ENCODE peak calls at places on chromosomes 16 and 17, in seven cellular contexts. One of them, this sample, is unnamed.

GRCh38 chr17:81348097-81349055 is 46.9 kb upstream of the BAHCC1 start:
- DNase-seq in dorsolateral prefrontal cortex: no peak
- DNase-seq in left ventricle myocardium inferior: no peak
- DNase-seq in fibroblast of lung: no peak
- DNase-seq in WTC11: no peak
- DNase-seq in AG10803: no peak
- DNase-seq in testis: no peak
- DNase-seq in this sample: no peak

GRCh38 chr17:7308625-7309433 is 1.4 kb downstream of the EIF5A start:
- DNase-seq in dorsolateral prefrontal cortex: peak; percentile 61
- DNase-seq in left ventricle myocardium inferior: peak; percentile 63
- DNase-seq in fibroblast of lung: peak; percentile 80
- DNase-seq in WTC11: peak; percentile 71
- DNase-seq in AG10803: peak; percentile 77
- DNase-seq in testis: peak; percentile 91
- DNase-seq in this sample: peak; percentile 80

GRCh38 chr17:83072600-83073358 is 6.6 kb upstream of the METRNL start:
- DNase-seq in dorsolateral prefrontal cortex: no peak
- DNase-seq in left ventricle myocardium inferior: no peak
- DNase-seq in fibroblast of lung: no peak
- DNase-seq in WTC11: no peak
- DNase-seq in AG10803: no peak
- DNase-seq in testis: no peak
- DNase-seq in this sample: no peak

GRCh38 chr16:73997340-73997711 is 299.3 kb upstream of the PSMD7 start:
- DNase-seq in dorsolateral prefrontal cortex: no peak
- DNase-seq in left ventricle myocardium inferior: no peak
- DNase-seq in fibroblast of lung: no peak
- DNase-seq in WTC11: no peak
- DNase-seq in AG10803: no peak
- DNase-seq in testis: no peak
- DNase-seq in this sample: no peak

GRCh38 chr17:74917430-74917829 is 5.6 kb downstream of the USH1G start:
- DNase-seq in dorsolateral prefrontal cortex: no peak
- DNase-seq in left ventricle myocardium inferior: no peak
- DNase-seq in fibroblast of lung: no peak
- DNase-seq in WTC11: peak; percentile 10
- DNase-seq in AG10803: no peak
- DNase-seq in testis: no peak
- DNase-seq in this sample: no peak

GRCh38 chr16:49488740-49489525 is 115.3 kb downstream of the C16orf78 start:
- DNase-seq in dorsolateral prefrontal cortex: no peak
- DNase-seq in left ventricle myocardium inferior: no peak
- DNase-seq in fibroblast of lung: no peak
- DNase-seq in WTC11: no peak
- DNase-seq in AG10803: no peak
- DNase-seq in testis: no peak
- DNase-seq in this sample: no peak

GRCh38 chr16:88376835-88377726 is 5.7 kb upstream of the ZNF469 start:
- DNase-seq in dorsolateral prefrontal cortex: peak; percentile 41
- DNase-seq in left ventricle myocardium inferior: peak; percentile 10
- DNase-seq in fibroblast of lung: peak; percentile 56
- DNase-seq in WTC11: no peak
- DNase-seq in AG10803: peak; percentile 70
- DNase-seq in testis: peak; percentile 35
- DNase-seq in this sample: peak; percentile 57

GRCh38 chr17:75783803-75784472 is 668 bp upstream of the UNK start:
- DNase-seq in dorsolateral prefrontal cortex: peak; percentile 52
- DNase-seq in left ventricle myocardium inferior: no peak
- DNase-seq in fibroblast of lung: no peak
- DNase-seq in WTC11: peak; percentile 38
- DNase-seq in AG10803: no peak
- DNase-seq in testis: peak; percentile 40
- DNase-seq in this sample: no peak

GRCh38 chr16:71985262-71985974 is 14.8 kb downstream of the PKD1L3 start:
- DNase-seq in dorsolateral prefrontal cortex: no peak
- DNase-seq in left ventricle myocardium inferior: no peak
- DNase-seq in fibroblast of lung: no peak
- DNase-seq in WTC11: no peak
- DNase-seq in AG10803: no peak
- DNase-seq in testis: no peak
- DNase-seq in this sample: no peak

GRCh38 chr17:73203135-73203787 is 10.4 kb downstream of the COG1 start:
- DNase-seq in dorsolateral prefrontal cortex: no peak
- DNase-seq in left ventricle myocardium inferior: no peak
- DNase-seq in fibroblast of lung: peak; percentile 30
- DNase-seq in WTC11: no peak
- DNase-seq in AG10803: no peak
- DNase-seq in testis: no peak
- DNase-seq in this sample: no peak

GRCh38 chr17:20228860-20229259 is 219.7 kb downstream of the SPECC1 start:
- DNase-seq in dorsolateral prefrontal cortex: no peak
- DNase-seq in left ventricle myocardium inferior: no peak
- DNase-seq in fibroblast of lung: peak; percentile 56
- DNase-seq in WTC11: no peak
- DNase-seq in AG10803: peak; percentile 41
- DNase-seq in testis: no peak
- DNase-seq in this sample: no peak

GRCh38 chr16:1964046-1964505 is 550 bp downstream of the RPS2 start:
- DNase-seq in dorsolateral prefrontal cortex: no peak
- DNase-seq in left ventricle myocardium inferior: no peak
- DNase-seq in fibroblast of lung: no peak
- DNase-seq in WTC11: no peak
- DNase-seq in AG10803: peak; percentile 33
- DNase-seq in testis: no peak
- DNase-seq in this sample: no peak

GRCh38 chr16:55476625-55477533 is 2.1 kb upstream of the MMP2 start:
- DNase-seq in dorsolateral prefrontal cortex: no peak
- DNase-seq in left ventricle myocardium inferior: peak; percentile 65
- DNase-seq in fibroblast of lung: no peak
- DNase-seq in WTC11: no peak
- DNase-seq in AG10803: peak; percentile 69
- DNase-seq in testis: peak; percentile 56
- DNase-seq in this sample: no peak

GRCh38 chr16:29765167-29766032 is 12.7 kb upstream of the ZG16 start:
- DNase-seq in dorsolateral prefrontal cortex: no peak
- DNase-seq in left ventricle myocardium inferior: no peak
- DNase-seq in fibroblast of lung: no peak
- DNase-seq in WTC11: no peak
- DNase-seq in AG10803: no peak
- DNase-seq in testis: no peak
- DNase-seq in this sample: no peak

GRCh38 chr16:61366006-61366405 is 670.2 kb downstream of the CDH8 start:
- DNase-seq in dorsolateral prefrontal cortex: no peak
- DNase-seq in left ventricle myocardium inferior: no peak
- DNase-seq in fibroblast of lung: no peak
- DNase-seq in WTC11: no peak
- DNase-seq in AG10803: no peak
- DNase-seq in testis: no peak
- DNase-seq in this sample: no peak

GRCh38 chr16:49576941-49577340 is 203.3 kb downstream of the C16orf78 start:
- DNase-seq in dorsolateral prefrontal cortex: no peak
- DNase-seq in left ventricle myocardium inferior: no peak
- DNase-seq in fibroblast of lung: no peak
- DNase-seq in WTC11: no peak
- DNase-seq in AG10803: no peak
- DNase-seq in testis: no peak
- DNase-seq in this sample: no peak

GRCh38 chr17:18324140-18325049 is 9.3 kb downstream of the SMCR8 start:
- DNase-seq in dorsolateral prefrontal cortex: no peak
- DNase-seq in left ventricle myocardium inferior: no peak
- DNase-seq in fibroblast of lung: no peak
- DNase-seq in WTC11: no peak
- DNase-seq in AG10803: no peak
- DNase-seq in testis: peak; percentile 38
- DNase-seq in this sample: no peak

GRCh38 chr16:3113765-3114479 is 1.5 kb downstream of the ZNF205 start:
- DNase-seq in dorsolateral prefrontal cortex: no peak
- DNase-seq in left ventricle myocardium inferior: no peak
- DNase-seq in fibroblast of lung: peak; percentile 34
- DNase-seq in WTC11: no peak
- DNase-seq in AG10803: no peak
- DNase-seq in testis: no peak
- DNase-seq in this sample: peak; percentile 22

GRCh38 chr16:60991886-60992285 is 1044.4 kb downstream of the CDH8 start:
- DNase-seq in dorsolateral prefrontal cortex: no peak
- DNase-seq in left ventricle myocardium inferior: no peak
- DNase-seq in fibroblast of lung: no peak
- DNase-seq in WTC11: no peak
- DNase-seq in AG10803: no peak
- DNase-seq in testis: no peak
- DNase-seq in this sample: no peak

GRCh38 chr16:9503251-9503986 is 412.0 kb downstream of the HAPSTR1 start:
- DNase-seq in dorsolateral prefrontal cortex: no peak
- DNase-seq in left ventricle myocardium inferior: no peak
- DNase-seq in fibroblast of lung: no peak
- DNase-seq in WTC11: no peak
- DNase-seq in AG10803: no peak
- DNase-seq in testis: no peak
- DNase-seq in this sample: no peak

GRCh38 chr16:57355898-57356414 is 2.6 kb upstream of the CCL22 start:
- DNase-seq in dorsolateral prefrontal cortex: no peak
- DNase-seq in left ventricle myocardium inferior: no peak
- DNase-seq in fibroblast of lung: no peak
- DNase-seq in WTC11: no peak
- DNase-seq in AG10803: no peak
- DNase-seq in testis: no peak
- DNase-seq in this sample: no peak

GRCh38 chr16:69307091-69307490 is 4.1 kb upstream of the VPS4A start:
- DNase-seq in dorsolateral prefrontal cortex: no peak
- DNase-seq in left ventricle myocardium inferior: no peak
- DNase-seq in fibroblast of lung: no peak
- DNase-seq in WTC11: no peak
- DNase-seq in AG10803: no peak
- DNase-seq in testis: no peak
- DNase-seq in this sample: no peak

GRCh38 chr16:68362952-68363846 is 52.4 kb downstream of the PRMT7 start:
- DNase-seq in dorsolateral prefrontal cortex: no peak
- DNase-seq in left ventricle myocardium inferior: no peak
- DNase-seq in fibroblast of lung: no peak
- DNase-seq in WTC11: no peak
- DNase-seq in AG10803: no peak
- DNase-seq in testis: no peak
- DNase-seq in this sample: no peak

GRCh38 chr17:2056221-2057129 is 1.6 kb downstream of the HIC1 start:
- DNase-seq in dorsolateral prefrontal cortex: no peak
- DNase-seq in left ventricle myocardium inferior: no peak
- DNase-seq in fibroblast of lung: peak; percentile 73
- DNase-seq in WTC11: peak; percentile 49
- DNase-seq in AG10803: peak; percentile 43
- DNase-seq in testis: no peak
- DNase-seq in this sample: peak; percentile 56

GRCh38 chr17:52170963-52171572 is 12.6 kb upstream of the CA10 start:
- DNase-seq in dorsolateral prefrontal cortex: no peak
- DNase-seq in left ventricle myocardium inferior: no peak
- DNase-seq in fibroblast of lung: no peak
- DNase-seq in WTC11: peak; percentile 20
- DNase-seq in AG10803: no peak
- DNase-seq in testis: peak; percentile 57
- DNase-seq in this sample: no peak
- TF ChIP-seq CTCF in dorsolateral prefrontal cortex: peak; percentile 60
- TF ChIP-seq CTCF in left ventricle myocardium inferior: no peak
- TF ChIP-seq CTCF in fibroblast of lung: no peak
- TF ChIP-seq CTCF in WTC11: no peak
- TF ChIP-seq CTCF in AG10803: peak; percentile 11
- TF ChIP-seq CTCF in testis: no peak
- TF ChIP-seq CTCF in this sample: peak; percentile 58

GRCh38 chr16:48271728-48272127 is 24.4 kb upstream of the ABCC11 start:
- DNase-seq in dorsolateral prefrontal cortex: no peak
- DNase-seq in left ventricle myocardium inferior: no peak
- DNase-seq in fibroblast of lung: peak; percentile 22
- DNase-seq in WTC11: no peak
- DNase-seq in AG10803: peak; percentile 18
- DNase-seq in testis: no peak
- DNase-seq in this sample: peak; percentile 5
- TF ChIP-seq CTCF in dorsolateral prefrontal cortex: no peak
- TF ChIP-seq CTCF in left ventricle myocardium inferior: peak; percentile 36
- TF ChIP-seq CTCF in fibroblast of lung: peak; percentile 52
- TF ChIP-seq CTCF in WTC11: no peak
- TF ChIP-seq CTCF in AG10803: peak; percentile 35
- TF ChIP-seq CTCF in testis: no peak
- TF ChIP-seq CTCF in this sample: peak; percentile 31

GRCh38 chr17:59451706-59452105 is 113.7 kb upstream of the DHX40 start:
- DNase-seq in dorsolateral prefrontal cortex: no peak
- DNase-seq in left ventricle myocardium inferior: no peak
- DNase-seq in fibroblast of lung: peak; percentile 71
- DNase-seq in WTC11: no peak
- DNase-seq in AG10803: peak; percentile 40
- DNase-seq in testis: no peak
- DNase-seq in this sample: peak; percentile 84
- TF ChIP-seq CTCF in dorsolateral prefrontal cortex: no peak
- TF ChIP-seq CTCF in left ventricle myocardium inferior: no peak
- TF ChIP-seq CTCF in fibroblast of lung: no peak
- TF ChIP-seq CTCF in WTC11: no peak
- TF ChIP-seq CTCF in AG10803: no peak
- TF ChIP-seq CTCF in testis: no peak
- TF ChIP-seq CTCF in this sample: no peak

GRCh38 chr17:48067245-48067644 is 19.1 kb downstream of the NFE2L1 start:
- DNase-seq in dorsolateral prefrontal cortex: no peak
- DNase-seq in left ventricle myocardium inferior: no peak
- DNase-seq in fibroblast of lung: no peak
- DNase-seq in WTC11: no peak
- DNase-seq in AG10803: no peak
- DNase-seq in testis: no peak
- DNase-seq in this sample: no peak

GRCh38 chr17:48070195-48070594 is 22.0 kb downstream of the NFE2L1 start:
- DNase-seq in dorsolateral prefrontal cortex: no peak
- DNase-seq in left ventricle myocardium inferior: no peak
- DNase-seq in fibroblast of lung: no peak
- DNase-seq in WTC11: no peak
- DNase-seq in AG10803: no peak
- DNase-seq in testis: no peak
- DNase-seq in this sample: no peak

GRCh38 chr17:48066656-48067055 is 18.5 kb downstream of the NFE2L1 start:
- DNase-seq in dorsolateral prefrontal cortex: no peak
- DNase-seq in left ventricle myocardium inferior: no peak
- DNase-seq in fibroblast of lung: no peak
- DNase-seq in WTC11: no peak
- DNase-seq in AG10803: no peak
- DNase-seq in testis: no peak
- DNase-seq in this sample: no peak

GRCh38 chr17:48066192-48066591 is 18.0 kb downstream of the NFE2L1 start:
- DNase-seq in dorsolateral prefrontal cortex: no peak
- DNase-seq in left ventricle myocardium inferior: no peak
- DNase-seq in fibroblast of lung: no peak
- DNase-seq in WTC11: no peak
- DNase-seq in AG10803: no peak
- DNase-seq in testis: no peak
- DNase-seq in this sample: no peak

DNA sequence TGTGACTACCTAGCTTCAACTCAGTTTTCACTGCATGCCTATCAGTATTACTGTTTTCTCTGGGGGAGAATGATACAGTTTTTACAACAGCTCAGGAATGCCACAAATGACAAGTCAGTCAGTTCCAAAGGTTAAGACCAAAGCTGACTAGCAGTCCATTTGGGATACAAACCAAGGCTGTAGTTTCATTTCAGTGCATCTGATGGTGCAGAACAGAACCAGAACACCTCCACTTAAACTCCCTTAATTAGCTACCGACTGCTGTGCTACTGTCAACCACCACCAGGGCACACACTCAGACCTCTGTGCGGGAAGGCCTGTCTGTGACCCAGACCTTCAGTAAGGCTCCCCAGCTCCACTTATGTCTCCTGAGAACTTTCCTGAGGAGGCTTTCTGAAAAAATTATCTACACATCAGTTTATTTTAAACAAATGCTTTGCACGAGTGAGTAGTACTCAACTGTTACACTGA is 20.4 kb downstream of the NFE2L1 start:
- DNase-seq in dorsolateral prefrontal cortex: no peak
- DNase-seq in left ventricle myocardium inferior: no peak
- DNase-seq in fibroblast of lung: peak; percentile 49
- DNase-seq in WTC11: peak; percentile 57
- DNase-seq in AG10803: peak; percentile 73
- DNase-seq in testis: no peak
- DNase-seq in this sample: peak; percentile 77
- TF ChIP-seq CTCF in dorsolateral prefrontal cortex: no peak
- TF ChIP-seq CTCF in left ventricle myocardium inferior: peak; percentile 38
- TF ChIP-seq CTCF in fibroblast of lung: peak; percentile 31
- TF ChIP-seq CTCF in WTC11: no peak
- TF ChIP-seq CTCF in AG10803: peak; percentile 51
- TF ChIP-seq CTCF in testis: no peak
- TF ChIP-seq CTCF in this sample: peak; percentile 74

This sample was measured in HFFc6.